ENCODE peak calls at places on chromosomes 2 and 18, in four cellular contexts. One of them, this sample, is unnamed. For H3K27me3, the result is how much of the 10 kb centered on the place peaks cover.

GRCh38 chr2:128665113-128665512 is 346.4 kb upstream of the HS6ST1 start:
- DNase-seq in body of pancreas: no peak
- DNase-seq in HepG2: no peak
- DNase-seq in spleen: peak
- DNase-seq in this sample: no peak

GRCh38 chr2:181307203-181307991 is 149.8 kb upstream of the ITGA4 start:
- DNase-seq in body of pancreas: no peak
- DNase-seq in HepG2: no peak
- DNase-seq in spleen: peak
- DNase-seq in this sample: no peak

GRCh38 chr2:60885683-60886082 is 4.3 kb downstream of the REL start:
- DNase-seq in body of pancreas: no peak
- DNase-seq in HepG2: peak
- DNase-seq in spleen: no peak
- DNase-seq in this sample: no peak

GRCh38 chr2:146659976-146660375 is 1184.9 kb upstream of the ACVR2A start:
- DNase-seq in body of pancreas: no peak
- DNase-seq in HepG2: no peak
- DNase-seq in spleen: no peak
- DNase-seq in this sample: no peak

GRCh38 chr18:48543228-48543627 is 4.4 kb downstream of the CTIF start:
- DNase-seq in body of pancreas: peak
- DNase-seq in HepG2: peak
- DNase-seq in spleen: no peak
- DNase-seq in this sample: no peak

GRCh38 chr2:217887841-217888665 is 114.7 kb downstream of the TNS1 start:
- DNase-seq in body of pancreas: peak
- DNase-seq in HepG2: no peak
- DNase-seq in spleen: peak
- DNase-seq in this sample: no peak

GRCh38 chr2:1886405-1886992 is 142.2 kb upstream of the PXDN start:
- DNase-seq in body of pancreas: peak
- DNase-seq in HepG2: peak
- DNase-seq in spleen: no peak
- DNase-seq in this sample: peak

GRCh38 chr18:78430171-78430857 is 549.3 kb upstream of the SALL3 start:
- DNase-seq in body of pancreas: no peak
- DNase-seq in HepG2: no peak
- DNase-seq in spleen: peak
- DNase-seq in this sample: no peak

GRCh38 chr2:222391866-222392265 is 32.5 kb upstream of the SGPP2 start:
- DNase-seq in body of pancreas: no peak
- DNase-seq in HepG2: no peak
- DNase-seq in spleen: no peak
- DNase-seq in this sample: no peak

GRCh38 chr18:55024568-55024967 is 65.3 kb upstream of the CCDC68 start:
- DNase-seq in body of pancreas: no peak
- DNase-seq in HepG2: no peak
- DNase-seq in spleen: no peak
- DNase-seq in this sample: no peak

GRCh38 chr2:232668805-232669444 is 28.2 kb upstream of the GIGYF2 start:
- DNase-seq in body of pancreas: no peak
- DNase-seq in HepG2: peak
- DNase-seq in spleen: no peak
- DNase-seq in this sample: no peak

GRCh38 chr2:172484253-172484652 is 56.9 kb downstream of the ITGA6 start:
- DNase-seq in body of pancreas: no peak
- DNase-seq in HepG2: peak
- DNase-seq in spleen: no peak
- DNase-seq in this sample: no peak

GRCh38 chr18:41266616-41267015 is 688.4 kb upstream of the PIK3C3 start:
- DNase-seq in body of pancreas: no peak
- DNase-seq in HepG2: no peak
- DNase-seq in spleen: no peak
- DNase-seq in this sample: no peak

GRCh38 chr2:118837067-118837466 is 10.4 kb downstream of the EN1 start:
- DNase-seq in body of pancreas: no peak
- DNase-seq in HepG2: no peak
- DNase-seq in spleen: peak
- DNase-seq in this sample: no peak
- H3K27me3 ChIP-seq in body of pancreas: under half
- H3K27me3 ChIP-seq in HepG2: half or more
- H3K27me3 ChIP-seq in spleen: half or more
- H3K27me3 ChIP-seq in this sample: half or more

GRCh38 chr2:131042161-131042775 is 51.0 kb downstream of the FAM168B start:
- DNase-seq in body of pancreas: no peak
- DNase-seq in HepG2: no peak
- DNase-seq in spleen: no peak
- DNase-seq in this sample: no peak
- TF ChIP-seq CTCF in body of pancreas: no peak
- TF ChIP-seq CTCF in HepG2: no peak
- TF ChIP-seq CTCF in spleen: no peak
- TF ChIP-seq CTCF in this sample: no peak

GRCh38 chr2:38281095-38281742 is 95.9 kb downstream of the ATL2 start:
- DNase-seq in body of pancreas: no peak
- DNase-seq in HepG2: no peak
- DNase-seq in spleen: no peak
- DNase-seq in this sample: no peak
- H3K27me3 ChIP-seq in body of pancreas: under half
- H3K27me3 ChIP-seq in HepG2: under half
- H3K27me3 ChIP-seq in spleen: under half
- H3K27me3 ChIP-seq in this sample: under half

DNA sequence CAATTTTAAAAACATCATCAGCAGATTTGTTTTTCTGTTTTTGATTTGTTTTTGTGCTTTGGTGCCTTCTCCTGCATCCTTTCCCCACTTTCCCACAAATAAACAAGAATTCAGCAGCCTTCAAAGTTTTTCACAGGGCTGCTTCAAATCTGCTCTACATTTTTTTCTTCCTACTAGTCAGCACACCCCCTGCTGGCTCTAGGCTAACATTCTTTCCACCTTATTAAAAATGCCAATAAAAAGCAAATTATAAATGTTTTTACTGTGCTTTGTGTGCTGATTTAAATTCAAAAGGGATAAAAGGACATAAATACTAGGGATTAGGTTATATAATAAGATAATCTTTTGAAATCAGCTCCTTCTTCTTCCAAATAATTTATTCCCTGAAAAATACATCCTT is 6.2 kb upstream of the CNTNAP5 start:
- DNase-seq in body of pancreas: no peak
- DNase-seq in HepG2: no peak
- DNase-seq in spleen: no peak
- DNase-seq in this sample: no peak
- TF ChIP-seq CTCF in body of pancreas: no peak
- TF ChIP-seq CTCF in HepG2: no peak
- TF ChIP-seq CTCF in spleen: no peak
- TF ChIP-seq CTCF in this sample: no peak